ENCODE peak calls at places on chromosomes 3 and 15, in six cellular contexts. W is ureter, R is Peyer's patch, Q is midbrain, Y is germinal center, M is NCI-H226. S is an unnamed sample.
A peak's percentile ranks its signal among the peaks of the same experiment; 100 is the strongest.

GRCh38 chr3:4509043-4509442 is 15.9 kb downstream of the ITPR1 start:
- DNase-seq in Y (no peak), Q (no peak), R (no peak), M (no peak), W (no peak), S (no peak)

GRCh38 chr15:92843819-92844218 is 56.3 kb upstream of the CHD2 start:
- DNase-seq in Y (no peak), W (no peak), M (no peak), Q (no peak), R (no peak), S (no peak)

GRCh38 chr3:46566040-46566631 is at the start of gene LRRC2:
- DNase-seq in W (no peak), Y (no peak), R (no peak), Q (no peak), M (peak; percentile 69), S (no peak)

GRCh38 chr15:25693321-25694237 is 169.5 kb downstream of the ATP10A start:
- DNase-seq in Q (no peak), R (no peak), W (no peak), Y (peak; percentile 30), M (no peak), S (peak; percentile 18)

GRCh38 chr3:4264040-4264439 is 39.1 kb upstream of the SETMAR start:
- DNase-seq in W (no peak), Y (no peak), M (no peak), Q (no peak), R (no peak), S (no peak)

GRCh38 chr15:100349696-100350433 is 8.1 kb upstream of the ADAMTS17 start:
- DNase-seq in M (peak; percentile 90), Q (peak; percentile 94), W (peak; percentile 96), Y (peak; percentile 89), R (peak; percentile 71), S (peak; percentile 85)

GRCh38 chr3:57354768-57355167 is 62.3 kb upstream of the ASB14 start:
- DNase-seq in M (no peak), Y (no peak), Q (no peak), W (no peak), R (no peak), S (no peak)

GRCh38 chr3:13647314-13648059 is 98.6 kb downstream of the FBLN2 start:
- DNase-seq in R (no peak), Y (no peak), Q (no peak), W (no peak), M (peak; percentile 77), S (no peak)

GRCh38 chr15:67998599-67999122 is 55.5 kb upstream of the PIAS1 start:
- DNase-seq in Y (no peak), W (no peak), Q (no peak), R (no peak), M (peak; percentile 89), S (no peak)

GRCh38 chr3:71064288-71064975 is 519.1 kb downstream of the FOXP1 start:
- DNase-seq in R (peak; percentile 54), Y (peak; percentile 29), M (peak; percentile 49), W (peak; percentile 61), Q (peak; percentile 48), S (peak; percentile 39)

GRCh38 chr3:132284756-132285619 is 32.2 kb upstream of the ACP3 start:
- DNase-seq in M (no peak), Q (no peak), Y (no peak), W (no peak), R (no peak), S (no peak)